ENCODE peak calls at places on chromosomes 11 and 22, in four cellular contexts. One of them, this sample, is unnamed.
A peak's percentile ranks its signal among the peaks of the same experiment; 100 is the strongest.

GRCh38 chr11:120929664-120930154 is 94.2 kb upstream of the TBCEL start:
- DNase-seq in osteoblast: no peak
- DNase-seq in PC-3: peak; percentile 50
- DNase-seq in PC-9: no peak
- DNase-seq in this sample: peak; percentile 55

GRCh38 chr22:41826430-41827383 is 6.2 kb upstream of the SREBF2 start:
- DNase-seq in PC-3: no peak
- DNase-seq in osteoblast: no peak
- DNase-seq in PC-9: no peak
- DNase-seq in this sample: no peak

GRCh38 chr22:42379961-42380537 is 52.2 kb downstream of the NFAM1 start:
- DNase-seq in osteoblast: no peak
- DNase-seq in PC-9: no peak
- DNase-seq in PC-3: no peak
- DNase-seq in this sample: no peak

GRCh38 chr11:787084-787675 is 2.7 kb downstream of the CEND1 start:
- DNase-seq in PC-9: no peak
- DNase-seq in osteoblast: no peak
- DNase-seq in PC-3: no peak
- DNase-seq in this sample: no peak

GRCh38 chr22:38716827-38717226 is 11.1 kb downstream of the GTPBP1 start:
- DNase-seq in osteoblast: no peak
- DNase-seq in PC-3: no peak
- DNase-seq in PC-9: no peak
- DNase-seq in this sample: no peak

GRCh38 chr11:47918370-47918690 is 62.0 kb upstream of the PTPRJ start:
- DNase-seq in osteoblast: peak; percentile 62
- DNase-seq in PC-3: no peak
- DNase-seq in PC-9: no peak
- DNase-seq in this sample: no peak

GRCh38 chr22:16774911-16775529 is 50.2 kb downstream of the XKR3 start:
- DNase-seq in osteoblast: no peak
- DNase-seq in PC-9: no peak
- DNase-seq in PC-3: no peak
- DNase-seq in this sample: no peak

GRCh38 chr11:12674936-12675696 is 895 bp downstream of the TEAD1 start:
- DNase-seq in osteoblast: peak; percentile 88
- DNase-seq in PC-3: no peak
- DNase-seq in PC-9: no peak
- DNase-seq in this sample: peak; percentile 50

GRCh38 chr11:35170503-35170902 is 31.5 kb downstream of the CD44 start:
- DNase-seq in PC-3: no peak
- DNase-seq in osteoblast: no peak
- DNase-seq in PC-9: no peak
- DNase-seq in this sample: no peak
- H3K4me1 ChIP-seq in PC-3: peaks cover 59% of the 10 kb centered on the region
- H3K4me1 ChIP-seq in osteoblast: peaks cover 81% of the 10 kb centered on the region
- H3K4me1 ChIP-seq in PC-9: peaks cover 100% of the 10 kb centered on the region
- H3K4me1 ChIP-seq in this sample: peaks cover 90% of the 10 kb centered on the region

GRCh38 chr22:46538816-46539163 is 1.4 kb upstream of the CELSR1 start:
- DNase-seq in PC-9: peak; percentile 62
- DNase-seq in osteoblast: peak; percentile 98
- DNase-seq in PC-3: peak; percentile 54
- DNase-seq in this sample: no peak

GRCh38 chr22:46535876-46536558 is 1.4 kb downstream of the CELSR1 start:
- DNase-seq in PC-9: no peak
- DNase-seq in osteoblast: peak; percentile 84
- DNase-seq in PC-3: no peak
- DNase-seq in this sample: no peak

GRCh38 chr22:46536559-46537220 is 730 bp downstream of the CELSR1 start:
- DNase-seq in PC-9: no peak
- DNase-seq in osteoblast: peak; percentile 91
- DNase-seq in PC-3: no peak
- DNase-seq in this sample: no peak

GRCh38 chr22:46537946-46538815 is 761 bp upstream of the CELSR1 start:
- DNase-seq in PC-9: peak; percentile 65
- DNase-seq in osteoblast: peak; percentile 95
- DNase-seq in PC-3: peak; percentile 37
- DNase-seq in this sample: no peak

GRCh38 chr22:46537221-46537945 is at the start of gene CELSR1:
- DNase-seq in osteoblast: no peak
- DNase-seq in PC-9: peak; percentile 64
- DNase-seq in PC-3: peak; percentile 55
- DNase-seq in this sample: peak; percentile 89
- H3K27ac ChIP-seq in osteoblast: no peak within 1 kb of the TSS
- H3K27ac ChIP-seq in PC-9: peak within 1 kb of the TSS; percentile 50
- H3K27ac ChIP-seq in PC-3: no peak within 1 kb of the TSS
- H3K27ac ChIP-seq in this sample: peak within 1 kb of the TSS; percentile 80

GRCh38 chr11:44629732-44630345 is 64.4 kb downstream of the CD82 start:
- DNase-seq in osteoblast: peak; percentile 34
- DNase-seq in PC-9: no peak
- DNase-seq in PC-3: no peak
- DNase-seq in this sample: no peak

GRCh38 chr11:44628730-44629361 is 63.4 kb downstream of the CD82 start:
- DNase-seq in osteoblast: no peak
- DNase-seq in PC-9: no peak
- DNase-seq in PC-3: no peak
- DNase-seq in this sample: no peak

GRCh38 chr11:44626645-44627044 is 61.2 kb downstream of the CD82 start:
- DNase-seq in PC-3: no peak
- DNase-seq in PC-9: no peak
- DNase-seq in osteoblast: peak; percentile 23
- DNase-seq in this sample: no peak

GRCh38 chr11:44625759-44626523 is 60.5 kb downstream of the CD82 start:
- DNase-seq in osteoblast: peak; percentile 48
- DNase-seq in PC-3: no peak
- DNase-seq in PC-9: no peak
- DNase-seq in this sample: no peak

GRCh38 chr11:44627911-44628729 is 62.7 kb downstream of the CD82 start:
- DNase-seq in osteoblast: peak; percentile 78
- DNase-seq in PC-3: no peak
- DNase-seq in PC-9: no peak
- DNase-seq in this sample: peak; percentile 70
- TF ChIP-seq CTCF in osteoblast: no peak
- TF ChIP-seq CTCF in PC-3: no peak
- TF ChIP-seq CTCF in PC-9: no peak
- TF ChIP-seq CTCF in this sample: no peak

GRCh38 chr11:126355324-126355925 is at the start of gene ST3GAL4:
- DNase-seq in PC-3: peak; percentile 83
- DNase-seq in osteoblast: peak; percentile 97
- DNase-seq in PC-9: peak; percentile 55
- DNase-seq in this sample: peak; percentile 84

GRCh38 chr11:126355926-126356897 is 726 bp downstream of the ST3GAL4 start:
- DNase-seq in PC-9: peak; percentile 49
- DNase-seq in PC-3: peak; percentile 31
- DNase-seq in osteoblast: peak; percentile 94
- DNase-seq in this sample: peak; percentile 66

GRCh38 chr11:126357055-126357962 is 1.8 kb downstream of the ST3GAL4 start:
- DNase-seq in PC-3: no peak
- DNase-seq in PC-9: peak; percentile 25
- DNase-seq in osteoblast: peak; percentile 88
- DNase-seq in this sample: no peak

GRCh38 chr11:126352934-126353801 is 2.3 kb upstream of the ST3GAL4 start:
- DNase-seq in PC-3: peak; percentile 88
- DNase-seq in osteoblast: peak; percentile 88
- DNase-seq in PC-9: peak; percentile 82
- DNase-seq in this sample: no peak

DNA sequence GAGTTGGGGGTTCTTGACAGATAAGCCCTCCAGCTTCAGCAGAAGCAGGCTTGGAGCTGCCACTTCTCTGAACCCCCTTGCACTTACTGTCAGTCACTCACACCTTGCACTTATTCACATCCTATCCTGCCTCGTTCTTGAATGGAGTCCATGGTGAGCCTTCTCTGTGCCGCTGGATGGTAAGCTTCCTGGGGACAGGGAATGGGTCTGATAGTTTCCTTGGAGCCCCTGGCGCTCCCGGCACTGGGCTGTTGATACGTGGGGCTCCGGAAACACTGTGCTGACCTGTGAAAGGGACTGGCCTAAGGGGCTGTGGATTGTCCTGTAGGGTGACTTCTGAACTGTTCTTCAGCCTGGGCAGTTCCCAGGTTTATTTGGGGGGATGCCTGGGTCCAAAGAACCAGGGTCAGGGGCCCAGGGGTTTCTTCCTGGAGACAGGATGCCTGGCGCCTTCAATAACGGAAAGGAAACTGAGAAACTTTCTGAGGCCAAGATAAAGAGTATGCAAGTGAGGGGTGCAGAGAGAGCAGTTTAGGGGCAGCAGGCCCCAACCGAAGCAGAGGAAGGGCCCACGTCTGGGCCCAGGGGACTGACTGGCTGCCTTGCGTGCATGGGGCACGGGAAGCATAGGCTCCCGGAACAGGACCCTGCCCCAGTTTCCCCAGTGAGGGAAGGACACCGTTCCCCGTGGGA is 709 bp upstream of the ST3GAL4 start:
- DNase-seq in PC-3: no peak
- DNase-seq in PC-9: no peak
- DNase-seq in osteoblast: peak; percentile 82
- DNase-seq in this sample: no peak
- H3K4me1 ChIP-seq in PC-3: peaks cover 57% of the 10 kb centered on the region
- H3K4me1 ChIP-seq in PC-9: peaks cover 71% of the 10 kb centered on the region
- H3K4me1 ChIP-seq in osteoblast: peaks cover 54% of the 10 kb centered on the region
- H3K4me1 ChIP-seq in this sample: peaks cover 73% of the 10 kb centered on the region